ENCODE peak calls at places on chromosomes 2 and 18, in eight cellular contexts. Q is CD8-positive, alpha-beta T cell; M is left ventricle myocardium superior; P is activated T-helper 1 cell treated with Interleukin-2 at 50 U/mL for 16 hours; O is MG63; T is iris pigment epithelial cell; W is uterus; N is H7. L is an unnamed sample.

GRCh38 chr18:63202814-63203213 is 116.8 kb downstream of the BCL2 start:
- DNase-seq in Q (no peak), M (no peak), P (no peak), O (no peak), T (no peak), W (no peak), N (no peak), L (no peak)

GRCh38 chr2:96359310-96359709 is 23.7 kb downstream of the NCAPH start:
- DNase-seq in Q (peak), M (peak), P (peak), O (peak), T (no peak), W (no peak), N (peak), L (no peak)

GRCh38 chr2:110170102-110170501 is 34.7 kb downstream of the NPHP1 start:
- DNase-seq in Q (no peak), M (no peak), P (no peak), O (no peak), T (no peak), W (no peak), N (no peak), L (no peak)

GRCh38 chr2:155904720-155905119 is 427.8 kb downstream of the NR4A2 start:
- DNase-seq in Q (no peak), M (no peak), P (no peak), O (no peak), T (no peak), W (no peak), N (no peak), L (no peak)

GRCh38 chr2:179071810-179072355 is 21.9 kb upstream of the CCDC141 start:
- DNase-seq in Q (no peak), M (no peak), P (no peak), O (no peak), T (no peak), W (no peak), N (no peak), L (no peak)

GRCh38 chr2:128451636-128452411 is 133.2 kb upstream of the HS6ST1 start:
- DNase-seq in Q (no peak), M (no peak), P (no peak), O (no peak), T (no peak), W (peak), N (no peak), L (no peak)

GRCh38 chr18:8056723-8057122 is 489.6 kb downstream of the PTPRM start:
- DNase-seq in Q (no peak), M (no peak), P (no peak), O (no peak), T (no peak), W (no peak), N (no peak), L (no peak)

GRCh38 chr2:225074366-225074765 is 32.1 kb upstream of the DOCK10 start:
- DNase-seq in Q (no peak), M (no peak), P (no peak), O (no peak), T (peak), W (no peak), N (no peak), L (no peak)

GRCh38 chr2:239012228-239012627 is 164.3 kb downstream of the TWIST2 start:
- DNase-seq in Q (no peak), M (peak), P (no peak), O (no peak), T (no peak), W (peak), N (peak), L (no peak)

GRCh38 chr2:98935111-98935770 is 784 bp downstream of the CRACDL start:
- DNase-seq in Q (no peak), M (no peak), P (no peak), O (no peak), T (no peak), W (no peak), N (peak), L (no peak)

GRCh38 chr2:168312036-168312822 is 64.8 kb upstream of the STK39 start:
- DNase-seq in Q (no peak), M (no peak), P (no peak), O (no peak), T (no peak), W (no peak), N (no peak), L (no peak)

GRCh38 chr2:109460553-109461324 is 153.0 kb downstream of the SEPTIN10 start:
- DNase-seq in Q (no peak), M (no peak), P (no peak), O (no peak), T (no peak), W (no peak), N (no peak), L (no peak)

GRCh38 chr2:9655441-9656269 is 24.9 kb upstream of the YWHAQ start:
- DNase-seq in Q (peak), M (no peak), P (peak), O (no peak), T (peak), W (no peak), N (no peak), L (no peak)

GRCh38 chr2:3046170-3046865 is 331.3 kb downstream of the EIPR1 start:
- DNase-seq in Q (no peak), M (no peak), P (no peak), O (no peak), T (no peak), W (no peak), N (no peak), L (no peak)

GRCh38 chr2:75146903-75147332 is 52.4 kb downstream of the TACR1 start:
- DNase-seq in Q (no peak), M (no peak), P (no peak), O (no peak), T (peak), W (peak), N (no peak), L (no peak)

GRCh38 chr18:78995740-78996395 is 16.2 kb downstream of the SALL3 start:
- DNase-seq in Q (no peak), M (no peak), P (no peak), O (no peak), T (no peak), W (no peak), N (no peak), L (no peak)

GRCh38 chr18:5542393-5543035 is 1.3 kb downstream of the EPB41L3 start:
- DNase-seq in Q (no peak), M (peak), P (no peak), O (no peak), T (no peak), W (no peak), N (peak), L (peak)

GRCh38 chr2:85924522-85924921 is 35.7 kb upstream of the ST3GAL5 start:
- DNase-seq in Q (no peak), M (peak), P (no peak), O (peak), T (peak), W (peak), N (no peak), L (no peak)

GRCh38 chr2:24121469-24121868 is 1.7 kb downstream of the PFN4 start:
- DNase-seq in Q (no peak), M (no peak), P (no peak), O (no peak), T (no peak), W (no peak), N (peak), L (no peak)

GRCh38 chr2:111659361-111660281 is 224.4 kb downstream of the ANAPC1 start:
- DNase-seq in Q (no peak), M (peak), P (no peak), O (peak), T (peak), W (peak), N (peak), L (peak)

GRCh38 chr2:202023904-202024266 is 9.8 kb upstream of the FZD7 start:
- DNase-seq in Q (no peak), M (no peak), P (no peak), O (no peak), T (no peak), W (no peak), N (peak), L (no peak)

GRCh38 chr2:145680276-145680675 is 1160.4 kb upstream of the ZEB2 start:
- DNase-seq in Q (no peak), M (no peak), P (no peak), O (no peak), T (no peak), W (no peak), N (no peak), L (no peak)

GRCh38 chr2:85741811-85742507 is 11.8 kb upstream of the ATOH8 start:
- DNase-seq in Q (no peak), M (peak), P (no peak), O (peak), T (peak), W (peak), N (peak), L (no peak)

GRCh38 chr2:159000072-159000471 is 31.6 kb downstream of the TANC1 start:
- DNase-seq in Q (no peak), M (no peak), P (no peak), O (no peak), T (no peak), W (no peak), N (no peak), L (no peak)

GRCh38 chr2:30336978-30337841 is 105.9 kb downstream of the LBH start:
- DNase-seq in Q (peak), M (no peak), P (peak), O (no peak), T (no peak), W (no peak), N (no peak), L (no peak)

GRCh38 chr2:7456762-7457161 is 539.5 kb downstream of the RNF144A start:
- DNase-seq in Q (no peak), M (no peak), P (no peak), O (no peak), T (no peak), W (no peak), N (peak), L (no peak)

GRCh38 chr2:241223211-241224067 is 35.0 kb downstream of the ANO7 start:
- DNase-seq in Q (no peak), M (peak), P (no peak), O (no peak), T (peak), W (no peak), N (no peak), L (no peak)